ENCODE peak calls at places on chromosomes 1 and 21, in ten cellular contexts. N, B, Z, K, G, Q, I, O, V and T are unnamed samples.

GRCh38 chr1:53346814-53347176 is 18.9 kb upstream of the LRP8 start:
- DNase-seq in N (no peak), B (no peak), Z (no peak), K (peak; percentile 40), G (peak; percentile 18), Q (no peak), I (no peak), O (no peak), V (no peak), T (peak; percentile 22)

GRCh38 chr21:43866659-43867331 is 1.8 kb downstream of the AGPAT3 start:
- DNase-seq in N (no peak), B (no peak), Z (peak; percentile 78), K (peak; percentile 78), G (no peak), Q (peak; percentile 82), I (peak; percentile 18), O (peak; percentile 59), V (no peak), T (no peak)

GRCh38 chr21:27693376-27693775 is 726.5 kb upstream of the ADAMTS5 start:
- DNase-seq in N (no peak), B (no peak), Z (no peak), K (no peak), G (no peak), Q (no peak), I (no peak), O (no peak), V (no peak), T (no peak)

GRCh38 chr21:45127937-45128336 is 53.6 kb downstream of the ADARB1 start:
- DNase-seq in N (no peak), B (no peak), Z (no peak), K (no peak), G (no peak), Q (no peak), I (no peak), O (no peak), V (no peak), T (no peak)

GRCh38 chr1:3227372-3227704 is 158.3 kb downstream of the PRDM16 start:
- DNase-seq in N (no peak), B (no peak), Z (no peak), K (no peak), G (no peak), Q (no peak), I (no peak), O (no peak), V (no peak), T (no peak)

GRCh38 chr1:210373878-210374599 is 45.3 kb downstream of the HHAT start:
- DNase-seq in N (peak; percentile 58), B (peak; percentile 97), Z (peak; percentile 52), K (no peak), G (no peak), Q (peak; percentile 63), I (peak; percentile 65), O (peak; percentile 47), V (peak; percentile 96), T (peak; percentile 74)

GRCh38 chr1:230077011-230077410 is 10.0 kb downstream of the GALNT2 start:
- DNase-seq in N (no peak), B (no peak), Z (no peak), K (no peak), G (no peak), Q (no peak), I (no peak), O (no peak), V (no peak), T (peak; percentile 32)

GRCh38 chr1:220221269-220221668 is 51.0 kb downstream of the RAB3GAP2 start:
- DNase-seq in N (no peak), B (no peak), Z (no peak), K (no peak), G (no peak), Q (no peak), I (no peak), O (no peak), V (no peak), T (no peak)

DNA sequence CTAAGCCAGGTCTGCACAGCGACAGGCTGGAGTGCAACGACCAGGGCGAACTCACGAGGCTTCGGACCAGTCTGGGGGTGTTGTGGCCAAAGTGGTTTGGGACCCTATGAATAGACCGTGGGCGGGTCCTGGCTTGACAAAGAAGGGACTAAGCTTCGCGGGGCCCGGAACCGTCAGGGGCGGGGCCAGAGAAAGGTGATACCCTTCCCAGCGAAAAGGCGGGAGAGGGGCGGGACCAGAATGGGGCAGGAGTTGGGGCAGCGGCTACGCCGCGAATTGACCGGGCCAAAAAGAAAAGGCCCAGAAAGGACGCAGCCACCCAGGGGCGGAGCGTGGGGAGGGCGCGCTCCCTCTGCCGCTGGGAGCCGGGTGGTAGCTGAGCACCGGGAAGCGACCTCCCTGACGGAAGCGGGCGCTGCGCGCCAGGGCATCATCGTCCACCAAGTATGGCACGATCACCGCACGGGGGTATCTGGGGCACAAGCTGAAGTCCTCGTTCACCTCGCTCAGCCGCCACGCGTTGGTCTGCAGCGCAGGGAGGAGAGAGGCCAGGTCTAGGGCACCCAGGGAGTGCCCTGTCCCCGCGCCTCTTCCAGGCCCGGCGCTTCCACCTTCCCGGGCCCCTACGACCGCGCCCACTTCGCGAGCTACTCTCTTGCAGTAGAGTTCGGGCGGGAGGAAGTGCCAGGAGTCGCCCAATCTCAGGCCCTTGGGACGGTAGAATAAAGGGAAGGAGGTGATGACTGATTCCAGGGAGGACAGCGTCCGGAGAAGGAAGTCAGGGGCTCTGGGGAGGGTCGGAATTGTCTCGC is 6.7 kb upstream of the FAM167B start:
- DNase-seq in N (peak; percentile 75), B (peak; percentile 99), Z (peak; percentile 88), K (peak; percentile 88), G (peak; percentile 84), Q (peak; percentile 87), I (peak; percentile 35), O (no peak), V (peak; percentile 58), T (peak; percentile 91)
- TF ChIP-seq POLR2AphosphoS5 in N (peak; percentile 60), B (peak; percentile 94), Z (peak; percentile 87), K (peak; percentile 78), G (no peak), Q (peak; percentile 73), I (peak; percentile 19), O (no peak), V (peak; percentile 87), T (peak; percentile 67)

GRCh38 chr1:228094432-228095016 is 8.6 kb downstream of the C1orf35 start:
- DNase-seq in N (no peak), B (no peak), Z (peak; percentile 5), K (peak; percentile 41), G (peak; percentile 54), Q (peak; percentile 6), I (no peak), O (no peak), V (no peak), T (peak; percentile 21)
- TF ChIP-seq POLR2AphosphoS5 in N (no peak), B (no peak), Z (no peak), K (no peak), G (no peak), Q (no peak), I (no peak), O (no peak), V (no peak), T (no peak)

GRCh38 chr1:19596719-19597462 is 47.2 kb upstream of the NBL1 start:
- DNase-seq in N (peak; percentile 95), B (peak; percentile 99), Z (peak; percentile 97), K (peak; percentile 98), G (peak; percentile 99), Q (peak; percentile 98), I (peak; percentile 97), O (peak; percentile 79), V (peak; percentile 96), T (peak; percentile 99)
- TF ChIP-seq POLR2AphosphoS5 in N (peak; percentile 89), B (peak; percentile 90), Z (peak; percentile 85), K (peak; percentile 94), G (no peak), Q (peak; percentile 90), I (peak; percentile 73), O (peak; percentile 74), V (peak; percentile 80), T (peak; percentile 92)

DNA sequence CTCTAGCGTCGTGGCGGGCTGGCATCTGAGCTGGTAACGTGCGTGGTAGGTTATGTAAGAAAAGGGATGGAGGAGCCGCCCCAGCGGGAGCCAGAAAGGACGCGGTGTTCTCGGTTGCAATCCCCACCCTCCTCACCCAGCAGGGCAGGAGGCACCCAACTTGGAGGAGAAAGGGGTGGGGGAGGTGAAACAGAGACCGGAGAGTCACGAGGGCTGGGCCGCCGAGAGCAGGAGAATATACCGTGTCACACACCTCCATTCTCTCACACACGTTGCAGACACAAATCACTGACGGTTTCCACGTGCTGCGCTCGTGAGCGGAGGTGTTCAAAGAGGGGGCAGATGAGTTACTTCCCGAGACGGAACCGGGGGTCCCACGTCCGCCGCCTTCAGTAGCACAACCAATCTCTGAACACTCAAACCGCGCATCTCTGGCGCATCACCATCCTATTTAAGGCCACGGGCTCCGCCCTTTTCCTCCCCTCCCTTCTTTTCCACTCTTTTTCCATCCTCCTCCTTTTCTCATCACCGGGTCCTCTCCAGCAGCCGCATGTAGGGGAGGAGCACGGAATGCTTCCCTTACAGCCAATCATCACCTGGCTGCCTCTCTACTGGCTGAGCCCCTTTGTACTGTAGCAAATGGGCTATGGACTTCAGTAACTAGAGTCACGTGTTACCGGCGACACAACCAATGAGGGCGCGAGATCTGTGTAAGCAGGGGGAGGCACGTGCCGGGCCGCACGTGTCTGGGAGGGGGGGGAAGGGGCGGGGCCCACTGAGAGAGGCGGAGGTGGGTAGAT is at the start of gene CIART:
- DNase-seq in N (peak; percentile 98), B (peak; percentile 99), Z (peak; percentile 93), K (peak; percentile 93), G (peak; percentile 97), Q (peak; percentile 82), I (peak; percentile 91), O (peak; percentile 43), V (no peak), T (peak; percentile 99)
- TF ChIP-seq POLR2AphosphoS5 in N (peak; percentile 67), B (peak; percentile 63), Z (peak; percentile 61), K (peak; percentile 39), G (peak; percentile 84), Q (peak; percentile 29), I (no peak), O (no peak), V (no peak), T (peak; percentile 86)

GRCh38 chr1:37682334-37682987 is 9.9 kb upstream of the CDCA8 start:
- DNase-seq in N (peak; percentile 59), B (peak; percentile 83), Z (peak; percentile 70), K (peak; percentile 84), G (no peak), Q (peak; percentile 70), I (peak; percentile 61), O (no peak), V (peak; percentile 38), T (peak; percentile 81)
- TF ChIP-seq POLR2AphosphoS5 in N (peak; percentile 23), B (no peak), Z (no peak), K (no peak), G (no peak), Q (no peak), I (no peak), O (no peak), V (peak; percentile 27), T (no peak)

DNA sequence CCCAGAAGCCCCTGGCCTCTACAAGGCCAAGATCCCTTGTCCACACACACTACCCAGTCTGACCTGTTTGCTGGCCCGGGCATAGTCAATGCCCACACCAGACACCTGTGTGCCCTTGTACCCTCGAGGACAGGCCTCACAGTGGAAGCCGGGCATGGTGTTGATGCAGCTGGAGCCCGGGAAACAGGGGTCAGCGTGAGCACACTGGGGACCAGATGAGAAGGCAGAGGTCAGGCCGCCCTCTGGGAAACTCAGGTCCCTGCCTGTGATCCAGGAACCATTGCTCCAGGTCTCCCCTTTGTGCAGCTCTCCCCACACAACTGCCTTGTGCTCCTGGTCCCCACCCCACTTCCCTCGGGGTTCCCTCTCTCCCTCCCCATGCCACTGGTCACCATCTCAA is 5.5 kb downstream of the THBS3 start:
- DNase-seq in N (no peak), B (no peak), Z (no peak), K (peak; percentile 58), G (no peak), Q (no peak), I (no peak), O (no peak), V (no peak), T (no peak)
- TF ChIP-seq POLR2AphosphoS5 in N (no peak), B (no peak), Z (no peak), K (no peak), G (no peak), Q (no peak), I (no peak), O (no peak), V (no peak), T (no peak)